ENCODE peak calls at places on chromosome 2, in five cellular contexts. T is left ventricle myocardium inferior, K is gastrocnemius medialis, P is body of pancreas, F is IMR-90. O is an unnamed sample.
A peak's percentile ranks its signal among the peaks of the same experiment; 100 is the strongest.

GRCh38 chr2:23091900-23092299 is 293.1 kb upstream of the KLHL29 start:
- DNase-seq in T (no peak), K (no peak), P (no peak), F (no peak), O (no peak)

GRCh38 chr2:148963461-148963860 is 75.0 kb upstream of the LYPD6B start:
- DNase-seq in T (no peak), K (no peak), P (no peak), F (no peak), O (no peak)

GRCh38 chr2:98608118-98608961 is at the start of the genes COA5 and UNC50:
- DNase-seq in T (peak; percentile 93), K (peak; percentile 79), P (peak; percentile 87), F (peak; percentile 91), O (peak; percentile 88)

GRCh38 chr2:56648802-56649201 is 465.0 kb downstream of the CCDC85A start:
- DNase-seq in T (no peak), K (no peak), P (no peak), F (no peak), O (no peak)

GRCh38 chr2:73187549-73187948 is 14.8 kb upstream of the NOTO start:
- DNase-seq in T (no peak), K (no peak), P (no peak), F (no peak), O (no peak)

GRCh38 chr2:219180961-219181360 is 2.9 kb downstream of the RETREG2 start:
- DNase-seq in T (no peak), K (no peak), P (peak; percentile 7), F (no peak), O (no peak)

GRCh38 chr2:223674998-223675609 is 72.9 kb upstream of the SCG2 start:
- DNase-seq in T (no peak), K (no peak), P (peak; percentile 16), F (peak; percentile 54), O (peak; percentile 13)

GRCh38 chr2:154952346-154953010 is 254.0 kb downstream of the KCNJ3 start:
- DNase-seq in T (no peak), K (no peak), P (no peak), F (no peak), O (no peak)

GRCh38 chr2:217834057-217834620 is 168.7 kb downstream of the TNS1 start:
- DNase-seq in T (peak; percentile 72), K (peak; percentile 97), P (no peak), F (no peak), O (no peak)

GRCh38 chr2:12759248-12759647 is 42.5 kb downstream of the TRIB2 start:
- DNase-seq in T (no peak), K (no peak), P (no peak), F (peak; percentile 91), O (no peak)

GRCh38 chr2:96145028-96145939 is at the start of gene DUSP2:
- DNase-seq in T (peak; percentile 74), K (peak; percentile 54), P (peak; percentile 77), F (peak; percentile 59), O (peak; percentile 67)

GRCh38 chr2:31390324-31390723 is 24.2 kb downstream of the XDH start:
- DNase-seq in T (no peak), K (no peak), P (no peak), F (no peak), O (no peak)

GRCh38 chr2:27736031-27736889 is 35.3 kb upstream of the MRPL33 start:
- DNase-seq in T (no peak), K (no peak), P (no peak), F (no peak), O (no peak)

GRCh38 chr2:186718895-186719294 is 25.0 kb downstream of the FAM171B start:
- DNase-seq in T (no peak), K (no peak), P (no peak), F (no peak), O (no peak)

GRCh38 chr2:18900691-18901113 is 311.3 kb upstream of the NT5C1B start:
- DNase-seq in T (no peak), K (peak; percentile 13), P (no peak), F (no peak), O (no peak)

GRCh38 chr2:232419245-232420072 is 12.8 kb downstream of the ALPG start:
- DNase-seq in T (no peak), K (no peak), P (no peak), F (no peak), O (no peak)

GRCh38 chr2:173075781-173076556 is at the start of gene MAP3K20:
- DNase-seq in T (peak; percentile 83), K (peak; percentile 75), P (peak; percentile 75), F (peak; percentile 71), O (peak; percentile 65)

DNA sequence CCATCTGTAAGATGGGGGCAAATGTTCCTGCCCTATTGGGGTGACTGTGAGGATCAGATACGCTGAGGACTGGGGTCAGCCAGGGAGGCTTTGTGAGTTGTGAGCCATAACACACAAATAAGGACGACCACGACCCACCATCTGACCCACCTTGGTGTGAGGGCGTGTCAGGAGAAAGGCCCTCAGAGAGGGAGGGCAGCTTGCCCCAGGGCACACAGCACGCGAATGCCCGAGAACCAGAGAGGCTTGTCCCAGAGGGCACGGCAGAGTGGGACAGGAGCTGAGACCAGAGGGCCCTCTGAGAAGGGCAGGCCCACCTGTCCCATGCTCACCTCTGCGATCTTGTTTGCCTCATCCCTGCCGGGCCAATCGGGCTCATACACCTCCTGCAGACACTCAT is 36.7 kb downstream of the BIN1 start:
- DNase-seq in T (no peak), K (no peak), P (no peak), F (no peak), O (no peak)
- H3K4me1 ChIP-seq in T (peaks cover 33% of the 10 kb centered on the region), K (peaks cover 98% of the 10 kb centered on the region), P (peaks cover 4% of the 10 kb centered on the region), F (peaks cover 9% of the 10 kb centered on the region), O (no peaks in the 10 kb centered on the region)

DNA sequence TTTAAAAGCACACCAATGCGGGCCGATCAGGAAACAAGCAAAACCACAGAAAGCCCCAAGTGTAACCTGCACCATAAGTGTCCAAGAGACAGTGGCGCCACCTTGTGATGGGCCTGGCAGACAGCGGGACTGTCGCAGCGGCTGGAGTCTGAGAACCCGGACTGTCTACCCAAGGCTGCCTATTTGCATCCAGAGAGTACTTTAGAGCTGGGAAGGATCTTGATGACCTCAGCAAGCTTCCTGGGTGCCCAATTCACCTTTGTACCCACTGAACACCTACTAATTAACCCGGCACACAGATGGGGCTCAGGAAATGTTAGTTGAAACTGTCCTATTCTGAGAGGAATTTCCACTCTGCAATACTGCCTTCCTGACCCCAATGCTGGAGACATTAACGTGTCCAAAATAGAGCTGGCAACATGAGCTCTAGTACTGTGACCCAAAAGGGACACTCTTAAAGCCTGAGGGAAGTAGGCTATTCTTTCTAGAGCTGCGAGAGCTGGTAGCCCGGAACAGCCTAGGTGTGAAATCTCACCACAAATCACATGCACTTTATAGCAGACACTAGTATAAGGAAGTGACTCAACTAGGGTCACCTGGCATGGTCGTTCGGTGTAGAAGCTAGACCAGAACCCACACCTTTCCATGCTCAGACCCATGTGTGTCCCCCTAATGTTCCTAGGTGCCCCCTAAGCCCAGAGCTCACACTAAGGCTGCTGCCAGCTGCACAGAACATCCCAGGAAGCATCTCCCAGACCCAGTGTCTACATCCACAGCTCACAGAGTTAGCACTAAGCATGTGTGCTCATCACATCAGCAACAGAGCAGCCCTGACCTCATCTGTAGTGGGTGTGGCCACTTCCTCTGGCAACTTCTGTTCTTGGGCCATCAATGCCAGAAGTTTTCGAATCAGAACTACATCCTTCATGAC is 25.4 kb downstream of the POLR1A start:
- DNase-seq in T (peak; percentile 82), K (peak; percentile 69), P (peak; percentile 85), F (peak; percentile 67), O (peak; percentile 96)
- H3K27ac ChIP-seq in T (no peak overlapping the region), K (peak overlapping the region; percentile 65), P (no peak overlapping the region), F (no peak overlapping the region), O (peak overlapping the region; percentile 79)

DNA sequence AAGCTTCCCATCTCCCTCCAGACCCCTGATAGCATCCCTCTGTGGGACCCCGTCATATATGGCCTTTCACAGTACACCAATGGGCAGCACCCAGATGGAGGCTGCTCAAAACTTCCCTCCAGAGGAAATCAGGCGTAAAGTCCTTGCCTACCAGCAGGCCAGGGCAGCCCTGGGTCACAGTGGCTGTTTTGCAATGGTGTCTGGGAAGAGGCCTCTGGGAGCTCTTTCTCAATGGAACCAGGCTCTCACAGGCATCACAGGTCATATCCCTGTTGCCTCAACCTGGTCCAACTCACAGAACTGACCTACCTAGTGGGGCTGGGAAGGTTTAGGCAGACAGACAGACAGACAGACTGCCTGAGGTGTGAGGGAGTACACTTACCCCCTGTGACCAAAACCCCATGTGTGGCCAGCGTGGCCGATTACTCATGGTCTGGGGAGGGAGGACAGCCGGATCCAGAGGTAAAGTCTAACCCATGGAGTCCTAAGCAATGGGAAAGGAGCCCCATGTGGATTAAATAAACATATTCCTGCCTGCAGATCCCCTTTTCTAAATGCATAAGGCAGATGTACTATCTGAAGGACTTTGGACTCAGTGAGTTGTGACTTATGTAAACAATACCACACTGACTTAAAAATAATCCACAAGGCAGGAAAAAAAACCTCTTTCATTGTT is 58.2 kb downstream of the BCL2L11 start:
- DNase-seq in T (no peak), K (no peak), P (peak; percentile 62), F (peak; percentile 49), O (peak; percentile 89)
- H3K4me3 ChIP-seq in T (no peak overlapping the region), K (no peak overlapping the region), P (no peak overlapping the region), F (no peak overlapping the region), O (no peak overlapping the region)

DNA sequence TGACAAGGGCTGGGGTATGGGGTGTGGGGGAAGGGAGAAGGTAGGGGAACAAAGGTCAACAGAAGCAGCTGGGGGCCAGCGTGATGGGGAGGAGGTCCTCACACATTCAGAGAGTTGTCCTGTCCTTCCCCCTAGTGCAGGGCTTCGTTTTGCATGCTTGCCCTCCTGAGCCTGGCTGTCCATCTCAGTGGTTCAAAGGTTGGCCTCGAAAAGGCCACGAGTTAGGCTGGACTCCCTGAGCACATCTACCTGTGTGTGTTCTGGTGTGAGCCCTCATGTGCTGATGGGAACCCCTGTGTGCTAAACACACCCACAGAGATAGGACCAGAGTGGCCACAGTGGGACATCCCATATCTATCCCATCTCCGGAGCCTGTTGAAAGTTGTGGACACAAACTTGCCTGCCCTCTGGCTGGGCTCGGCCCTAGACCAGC is 51.9 kb downstream of the EPAS1 start:
- DNase-seq in T (no peak), K (no peak), P (no peak), F (no peak), O (no peak)
- H3K4me1 ChIP-seq in T (peaks cover 100% of the 10 kb centered on the region), K (peaks cover 60% of the 10 kb centered on the region), P (no peaks in the 10 kb centered on the region), F (peaks cover 4% of the 10 kb centered on the region), O (no peaks in the 10 kb centered on the region)

DNA sequence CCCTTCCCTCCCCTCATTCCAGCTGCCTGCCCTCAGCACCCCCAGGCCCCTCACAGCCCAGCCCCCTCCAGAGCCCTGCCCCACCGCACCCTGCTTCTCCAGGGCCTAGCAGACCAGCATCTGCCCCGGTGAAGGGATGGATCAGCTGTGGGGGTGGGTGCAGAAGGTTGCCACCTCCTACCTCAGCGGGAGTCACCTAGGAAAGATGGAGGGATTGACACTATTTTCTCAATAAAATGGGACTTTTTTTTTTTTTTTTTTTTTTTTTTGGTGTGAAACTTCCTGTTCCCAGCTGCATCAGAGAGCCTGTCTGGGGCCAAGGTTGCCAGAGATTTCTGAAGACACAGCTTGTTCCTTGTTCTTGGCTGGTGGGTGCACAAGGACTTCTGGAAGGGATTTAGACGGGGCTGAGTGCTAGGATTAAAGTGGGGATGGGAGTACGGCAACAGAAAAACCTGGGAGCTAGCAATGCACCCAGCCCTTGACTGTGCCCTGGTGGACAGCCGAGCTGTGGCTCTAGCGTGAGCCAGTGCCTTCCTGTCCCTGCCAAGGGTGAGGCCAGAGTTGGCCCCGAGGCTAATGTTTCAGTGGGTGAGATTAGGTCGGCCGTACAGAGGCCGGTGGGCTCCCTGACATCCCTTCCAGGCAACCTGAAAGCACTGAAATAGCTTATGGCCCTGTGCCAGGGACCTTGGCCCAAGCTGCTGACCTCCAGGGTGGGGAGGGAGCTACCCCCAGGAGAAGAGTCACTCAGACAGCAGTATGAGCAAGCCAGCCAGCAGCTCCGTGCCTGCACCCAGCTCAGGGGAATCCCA is 4.5 kb downstream of the B3GNT7 start:
- DNase-seq in T (peak; percentile 58), K (no peak), P (peak; percentile 78), F (no peak), O (peak; percentile 62)
- H3K27ac ChIP-seq in T (peak overlapping the region; percentile 80), K (no peak overlapping the region), P (peak overlapping the region; percentile 84), F (no peak overlapping the region), O (peak overlapping the region; percentile 79)